ENCODE peak calls at places on chromosomes 13 and 19, in six cellular contexts. Y, X, D, P, J and K are unnamed samples.

GRCh38 chr19:38653028-38653571 is 5.7 kb downstream of the ACTN4 start:
- DNase-seq in Y (no peak), X (peak; percentile 81), D (no peak), P (no peak), J (no peak), K (no peak)

GRCh38 chr13:94435604-94436226 is 43.8 kb downstream of the DCT start:
- DNase-seq in Y (peak; percentile 71), X (peak; percentile 65), D (peak; percentile 34), P (peak; percentile 67), J (peak; percentile 60), K (peak; percentile 61)

GRCh38 chr19:15178629-15179308 is 22.0 kb downstream of the NOTCH3 start:
- DNase-seq in Y (no peak), X (peak; percentile 8), D (no peak), P (no peak), J (no peak), K (no peak)

GRCh38 chr19:55698256-55698655 is 23.2 kb downstream of the EPN1 start:
- DNase-seq in Y (no peak), X (no peak), D (no peak), P (no peak), J (no peak), K (no peak)

GRCh38 chr13:46008631-46009030 is 43.9 kb downstream of the ZC3H13 start:
- DNase-seq in Y (no peak), X (no peak), D (no peak), P (no peak), J (no peak), K (no peak)

GRCh38 chr19:35135389-35135909 is 590 bp upstream of the LGI4 start:
- DNase-seq in Y (peak; percentile 62), X (peak; percentile 67), D (peak; percentile 51), P (peak; percentile 64), J (peak; percentile 98), K (peak; percentile 88)

GRCh38 chr19:39276740-39277139 is 8.5 kb downstream of the IFNL2 start:
- DNase-seq in Y (no peak), X (no peak), D (no peak), P (no peak), J (no peak), K (no peak)

GRCh38 chr19:19782783-19783182 is 38.8 kb downstream of the ZNF506 start:
- DNase-seq in Y (no peak), X (peak; percentile 4), D (no peak), P (no peak), J (no peak), K (no peak)

GRCh38 chr13:85509512-85509911 is 289.7 kb downstream of the SLITRK6 start:
- DNase-seq in Y (peak; percentile 69), X (no peak), D (no peak), P (no peak), J (no peak), K (no peak)

GRCh38 chr19:58406818-58407657 is 1.4 kb upstream of the ZNF584 start:
- DNase-seq in Y (no peak), X (peak; percentile 55), D (no peak), P (no peak), J (no peak), K (peak; percentile 45)

GRCh38 chr19:11699931-11700794 is 38.6 kb downstream of the ZNF823 start:
- DNase-seq in Y (peak; percentile 77), X (peak; percentile 50), D (peak; percentile 38), P (peak; percentile 44), J (peak; percentile 59), K (peak; percentile 37)

GRCh38 chr19:4042731-4043082 is 24.0 kb downstream of the ZBTB7A start:
- DNase-seq in Y (peak; percentile 32), X (no peak), D (no peak), P (no peak), J (no peak), K (no peak)

GRCh38 chr13:73286177-73286576 is 227.4 kb downstream of the KLF5 start:
- DNase-seq in Y (no peak), X (no peak), D (no peak), P (no peak), J (no peak), K (no peak)

GRCh38 chr19:10884273-10884672 is 12.9 kb downstream of the CARM1 start:
- DNase-seq in Y (peak; percentile 65), X (peak; percentile 87), D (peak; percentile 13), P (no peak), J (no peak), K (no peak)

GRCh38 chr19:16340092-16340491 is 15.5 kb downstream of the KLF2 start:
- DNase-seq in Y (no peak), X (no peak), D (no peak), P (no peak), J (no peak), K (no peak)

GRCh38 chr13:27341616-27342015 is 71.0 kb downstream of the RASL11A start:
- DNase-seq in Y (no peak), X (no peak), D (no peak), P (no peak), J (no peak), K (no peak)

GRCh38 chr13:50127017-50127725 is 111.9 kb downstream of the KCNRG start:
- DNase-seq in Y (no peak), X (peak; percentile 69), D (no peak), P (no peak), J (no peak), K (peak; percentile 75)

GRCh38 chr13:105019073-105019472 is 1516.4 kb downstream of the EFNB2 start:
- DNase-seq in Y (no peak), X (no peak), D (no peak), P (no peak), J (no peak), K (no peak)

GRCh38 chr13:110106726-110107125 is 200.2 kb downstream of the COL4A1 start:
- DNase-seq in Y (no peak), X (peak; percentile 55), D (no peak), P (no peak), J (no peak), K (no peak)

GRCh38 chr19:32269831-32270230 is 75.6 kb upstream of the ZNF507 start:
- DNase-seq in Y (no peak), X (no peak), D (no peak), P (no peak), J (no peak), K (no peak)

GRCh38 chr19:9362905-9363304 is at the start of gene ZNF177:
- DNase-seq in Y (no peak), X (peak; percentile 19), D (no peak), P (no peak), J (peak; percentile 79), K (no peak)

GRCh38 chr19:35901854-35902661 is at the start of gene HCST:
- DNase-seq in Y (peak; percentile 9), X (peak; percentile 81), D (no peak), P (no peak), J (no peak), K (no peak)

GRCh38 chr13:30037306-30037705 is 186.9 kb upstream of the UBL3 start:
- DNase-seq in Y (no peak), X (no peak), D (no peak), P (no peak), J (peak; percentile 51), K (peak; percentile 64)

GRCh38 chr13:111177803-111178389 is 62.8 kb downstream of the ARHGEF7 start:
- DNase-seq in Y (no peak), X (peak; percentile 45), D (no peak), P (no peak), J (no peak), K (no peak)

DNA sequence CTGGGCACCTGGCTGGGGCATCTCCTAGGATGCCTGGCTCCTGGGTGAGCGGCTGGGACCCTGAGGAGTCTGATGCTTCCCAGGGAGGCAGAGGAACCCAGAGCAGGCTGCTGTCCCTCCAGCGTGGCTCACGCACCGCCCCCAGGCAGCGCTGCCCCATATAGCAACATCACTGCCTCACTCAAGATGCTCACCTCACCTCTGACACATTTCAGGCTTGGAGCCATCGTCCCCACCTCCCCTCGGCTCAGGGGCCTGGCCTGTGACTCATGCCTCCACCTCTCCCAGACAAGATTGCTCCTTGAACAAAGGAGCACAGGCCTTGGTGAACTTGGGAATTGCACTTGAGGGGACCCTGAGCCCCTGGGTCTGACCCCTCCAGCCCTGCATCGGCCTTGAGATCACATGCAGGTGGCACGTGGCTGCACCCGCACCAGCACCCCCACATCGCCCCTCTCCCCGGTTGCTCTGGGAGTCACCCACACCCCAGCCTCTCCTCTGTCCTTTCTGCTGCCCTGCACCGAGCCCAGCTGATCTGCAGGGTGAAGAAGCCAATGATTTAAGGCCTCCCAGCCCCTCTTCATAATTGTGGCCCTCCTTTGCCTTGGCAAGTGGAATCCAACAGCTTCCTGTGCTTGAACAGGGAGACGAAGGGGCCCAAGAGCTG is 11.2 kb downstream of the CEBPA start:
- DNase-seq in Y (peak; percentile 82), X (peak; percentile 15), D (no peak), P (no peak), J (no peak), K (no peak)
- TF ChIP-seq EZH2phosphoT487 in Y (no peak), X (no peak), D (no peak), P (no peak), J (no peak), K (no peak)

GRCh38 chr19:1668339-1669123 is 16.1 kb upstream of the TCF3 start:
- DNase-seq in Y (no peak), X (no peak), D (no peak), P (peak; percentile 77), J (no peak), K (peak; percentile 54)
- H2AFZ ChIP-seq in Y (peak overlapping the region; percentile 4), X (no peak overlapping the region), D (no peak overlapping the region), P (peak overlapping the region; percentile 45), J (no peak overlapping the region), K (peak overlapping the region; percentile 40)

DNA sequence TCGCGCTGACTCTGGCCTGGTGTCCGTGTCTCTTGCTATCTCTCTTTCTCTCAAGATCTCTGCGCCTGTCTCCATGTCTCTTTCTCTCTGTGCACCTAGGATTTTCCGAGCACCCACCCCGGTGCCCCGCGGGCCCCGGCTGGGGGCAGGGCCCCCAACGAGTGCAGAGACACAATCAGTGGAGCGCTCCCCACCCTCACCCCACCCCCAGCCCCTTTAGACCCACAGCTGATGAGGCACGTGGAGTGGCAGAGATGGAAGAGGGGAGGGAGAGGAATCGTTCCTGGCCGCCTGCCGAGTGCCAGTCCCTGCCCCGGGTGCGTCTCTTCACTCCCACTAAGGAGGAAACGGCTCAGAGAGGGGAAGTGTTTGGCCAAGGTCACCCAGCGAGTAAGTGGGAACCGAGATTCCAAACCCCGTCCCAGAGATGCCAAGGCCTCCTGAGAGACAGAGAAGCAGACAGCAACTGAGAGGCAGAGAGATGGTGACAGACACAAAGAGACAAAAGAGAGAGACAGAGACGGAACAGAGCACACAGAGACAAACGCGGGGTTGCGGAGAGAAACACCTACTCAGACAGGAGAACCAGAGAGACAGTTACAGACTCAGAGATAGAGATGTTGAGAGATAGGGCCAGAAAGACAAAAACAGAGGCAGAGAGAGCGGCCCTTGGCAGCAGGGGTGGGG is 626 bp upstream of the BCL3 start:
- DNase-seq in Y (peak; percentile 46), X (peak; percentile 77), D (no peak), P (no peak), J (peak; percentile 63), K (peak; percentile 17)
- H3K9ac ChIP-seq in Y (peak overlapping the region; percentile 98), X (peak overlapping the region; percentile 96), D (peak overlapping the region; percentile 89), P (peak overlapping the region; percentile 86), J (peak overlapping the region; percentile 84), K (no peak overlapping the region)

GRCh38 chr13:97386832-97387486 is 47.0 kb upstream of the RAP2A start:
- DNase-seq in Y (no peak), X (no peak), D (no peak), P (no peak), J (no peak), K (no peak)
- TF ChIP-seq EZH2phosphoT487 in Y (no peak), X (no peak), D (no peak), P (no peak), J (no peak), K (no peak)